ENCODE peak calls at places on chromosome 14, in four cellular contexts. D is fibroblast of lung, U is IMR-90, V is thoracic aorta. H is an unnamed sample.

GRCh38 chr14:77186911-77187648 is 5.5 kb downstream of the TMEM63C start:
- DNase-seq in V (no peak), U (peak; percentile 26), D (peak; percentile 93), H (no peak)

GRCh38 chr14:66782853-66783252 is 274.9 kb downstream of the GPHN start:
- DNase-seq in D (no peak), U (no peak), V (no peak), H (no peak)

GRCh38 chr14:22520786-22521185 is 68.2 kb downstream of the DAD1 start:
- DNase-seq in U (no peak), D (peak; percentile 47), V (no peak), H (no peak)

GRCh38 chr14:91693342-91693741 is 38.5 kb downstream of the CATSPERB start:
- DNase-seq in U (no peak), V (no peak), D (no peak), H (peak; percentile 49)

GRCh38 chr14:93742761-93743160 is 45.5 kb downstream of the PRIMA1 start:
- DNase-seq in U (no peak), D (no peak), V (no peak), H (no peak)

GRCh38 chr14:101133068-101133467 is 229.5 kb upstream of the RTL1 start:
- DNase-seq in U (no peak), V (no peak), D (no peak), H (no peak)

GRCh38 chr14:65277027-65277426 is 135.5 kb upstream of the FUT8 start:
- DNase-seq in U (peak; percentile 58), V (no peak), D (peak; percentile 46), H (no peak)

GRCh38 chr14:41349289-41349910 is 257.3 kb upstream of the LRFN5 start:
- DNase-seq in V (no peak), U (no peak), D (no peak), H (no peak)

GRCh38 chr14:77120771-77121743 is 20.5 kb downstream of the ZDHHC22 start:
- DNase-seq in U (no peak), D (no peak), V (no peak), H (no peak)

GRCh38 chr14:56131865-56132830 is 13.9 kb downstream of the PELI2 start:
- DNase-seq in U (no peak), D (no peak), V (no peak), H (no peak)

GRCh38 chr14:80973918-80974317 is 18.5 kb downstream of the TSHR start:
- DNase-seq in U (no peak), D (peak; percentile 83), V (no peak), H (no peak)

GRCh38 chr14:75720828-75721227 is 59.8 kb downstream of the TTLL5 start:
- DNase-seq in D (peak; percentile 75), V (peak; percentile 60), U (no peak), H (peak; percentile 46)

GRCh38 chr14:39731912-39732311 is 299.7 kb upstream of the FBXO33 start:
- DNase-seq in U (no peak), V (no peak), D (no peak), H (no peak)

GRCh38 chr14:50985124-50985815 is 41.0 kb upstream of the PYGL start:
- DNase-seq in U (no peak), D (peak; percentile 27), V (no peak), H (no peak)

GRCh38 chr14:32208490-32208889 is 5.4 kb upstream of the RNU6-8 start:
- DNase-seq in V (no peak), U (no peak), D (no peak), H (no peak)

GRCh38 chr14:51081712-51082111 is 13.2 kb downstream of the TRIM9 start:
- DNase-seq in V (no peak), D (no peak), U (no peak), H (no peak)

GRCh38 chr14:87430810-87431209 is 562.2 kb downstream of the GALC start:
- DNase-seq in U (peak; percentile 75), V (no peak), D (peak; percentile 22), H (no peak)

GRCh38 chr14:20657216-20658211 is 16.0 kb upstream of the OR6S1 start:
- DNase-seq in D (no peak), V (no peak), U (peak; percentile 4), H (peak; percentile 74)

GRCh38 chr14:21083565-21084325 is 13.6 kb downstream of the ARHGEF40 start:
- DNase-seq in D (no peak), V (no peak), U (peak; percentile 23), H (no peak)

GRCh38 chr14:35231207-35231755 is 60.9 kb upstream of the PSMA6 start:
- DNase-seq in U (no peak), V (no peak), D (no peak), H (peak; percentile 42)

GRCh38 chr14:29663281-29663801 is 264.3 kb downstream of the PRKD1 start:
- DNase-seq in D (peak; percentile 16), V (no peak), U (no peak), H (no peak)

GRCh38 chr14:37594916-37595808 is at the start of the genes FOXA1 and TTC6:
- DNase-seq in U (peak; percentile 24), D (peak; percentile 12), V (no peak), H (no peak)

GRCh38 chr14:56812364-56813103 is 2.3 kb upstream of the OTX2 start:
- DNase-seq in U (no peak), D (no peak), V (no peak), H (no peak)

GRCh38 chr14:68972507-68973272 is 6.4 kb downstream of the ACTN1 start:
- DNase-seq in D (peak; percentile 42), V (no peak), U (peak; percentile 94), H (no peak)

GRCh38 chr14:23055621-23056256 is 1.6 kb downstream of the CDH24 start:
- DNase-seq in D (peak; percentile 34), U (peak; percentile 29), V (no peak), H (no peak)

GRCh38 chr14:70822706-70823185 is 13.4 kb upstream of the MAP3K9 start:
- DNase-seq in D (peak; percentile 30), U (peak; percentile 2), V (no peak), H (no peak)

GRCh38 chr14:102323102-102323501 is 3.6 kb downstream of the ZNF839 start:
- DNase-seq in V (peak; percentile 47), D (peak; percentile 60), U (peak; percentile 81), H (peak; percentile 22)

GRCh38 chr14:21011136-21011535 is 12.0 kb downstream of the SLC39A2 start:
- DNase-seq in U (no peak), D (no peak), V (no peak), H (no peak)

GRCh38 chr14:55333785-55334485 is 62.7 kb downstream of the FBXO34 start:
- DNase-seq in U (peak; percentile 81), V (no peak), D (peak; percentile 47), H (no peak)

GRCh38 chr14:49962616-49963015 is 69.7 kb downstream of the ARF6 start:
- DNase-seq in U (no peak), V (no peak), D (peak; percentile 44), H (peak; percentile 86)

GRCh38 chr14:100221419-100222218 is 17.3 kb upstream of the YY1 start:
- DNase-seq in D (peak; percentile 67), V (no peak), U (peak; percentile 62), H (no peak)

GRCh38 chr14:75476274-75476995 is 45.8 kb upstream of the BATF start:
- DNase-seq in U (peak; percentile 29), V (no peak), D (peak; percentile 6), H (no peak)

GRCh38 chr14:53953002-53953827 is 3.4 kb downstream of the BMP4 start:
- DNase-seq in U (peak; percentile 74), D (peak; percentile 80), V (no peak), H (no peak)

GRCh38 chr14:53954551-53955233 is 1.9 kb downstream of the BMP4 start:
- DNase-seq in U (peak; percentile 36), V (no peak), D (peak; percentile 45), H (no peak)

GRCh38 chr14:53953828-53954550 is 2.6 kb downstream of the BMP4 start:
- DNase-seq in D (peak; percentile 50), U (peak; percentile 29), V (no peak), H (no peak)

GRCh38 chr14:53951661-53952265 is 4.9 kb downstream of the BMP4 start:
- DNase-seq in D (no peak), V (no peak), U (no peak), H (no peak)

DNA sequence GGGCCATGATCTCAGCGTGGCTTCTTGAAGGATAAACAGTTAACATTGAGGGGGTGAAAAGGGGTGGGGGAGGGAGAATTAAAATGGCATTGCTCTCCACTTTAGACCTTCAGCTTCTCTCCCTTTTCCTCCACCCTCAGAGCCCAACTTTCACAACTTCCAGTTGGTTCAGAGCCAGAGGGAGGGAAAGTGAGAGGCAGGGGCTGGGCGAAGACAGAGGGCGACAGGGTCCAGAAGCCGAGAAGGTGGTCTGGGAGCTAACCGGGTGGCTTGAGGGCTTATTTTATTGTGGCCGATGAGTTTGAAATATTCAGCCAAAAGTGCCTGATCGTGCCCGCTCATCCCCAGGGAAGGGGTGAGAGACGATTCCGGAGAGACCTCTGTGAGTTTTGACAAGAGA is 4.1 kb downstream of the BMP4 start:
- DNase-seq in D (no peak), U (no peak), V (no peak), H (no peak)
- H3K4me3 ChIP-seq in D (peak overlapping the region; percentile 88), U (peak overlapping the region; percentile 57), V (peak overlapping the region; percentile 79), H (peak overlapping the region; percentile 46)

DNA sequence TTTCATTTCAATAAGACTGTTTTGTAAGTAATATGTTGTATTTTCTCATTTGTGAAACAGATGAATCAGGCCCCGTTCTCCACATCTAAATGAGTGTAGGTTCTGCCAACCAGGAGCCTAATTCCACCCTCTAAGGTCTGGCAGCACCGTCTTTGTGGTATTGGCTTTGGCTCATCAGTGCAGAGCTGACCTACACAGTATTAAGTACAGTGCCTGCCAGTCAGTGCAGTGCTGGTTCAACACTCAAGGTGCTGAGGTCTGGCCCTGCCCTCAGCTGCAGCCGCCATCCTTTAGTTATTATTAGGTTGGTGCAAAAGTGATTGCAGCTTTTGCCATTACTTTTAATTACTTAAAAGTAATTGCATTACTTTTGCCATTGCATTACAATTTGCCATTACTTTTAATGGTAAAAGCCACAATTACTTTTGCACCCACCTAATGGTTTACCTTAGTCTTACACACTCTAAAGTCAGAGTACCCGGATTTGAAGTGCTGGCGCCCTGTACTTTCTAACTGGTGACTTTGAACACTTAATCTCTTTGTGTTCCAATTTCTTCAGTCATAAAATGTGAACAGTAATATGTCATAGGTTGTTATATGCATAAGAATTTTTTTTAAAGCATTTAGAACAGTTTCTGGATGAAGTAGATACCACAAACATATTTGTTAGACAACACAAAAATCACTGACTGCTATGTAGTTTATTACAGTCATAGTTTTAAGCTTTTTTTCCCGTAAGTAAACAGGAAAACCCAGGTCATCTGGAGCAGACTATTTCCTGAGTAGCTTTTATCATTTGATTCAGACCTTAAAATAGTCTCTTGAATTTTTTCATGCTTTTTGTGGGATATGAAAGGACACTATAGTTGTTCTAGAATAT is 99.5 kb downstream of the SYNE2 start:
- DNase-seq in U (no peak), V (no peak), D (peak; percentile 12), H (no peak)
- H3K4me3 ChIP-seq in U (no peak overlapping the region), V (no peak overlapping the region), D (no peak overlapping the region), H (no peak overlapping the region)

GRCh38 chr14:34036319-34036761 is 85.5 kb upstream of the EGLN3 start:
- DNase-seq in V (no peak), D (no peak), U (no peak), H (no peak)
- H3K4me3 ChIP-seq in V (no peak overlapping the region), D (no peak overlapping the region), U (no peak overlapping the region), H (no peak overlapping the region)

DNA sequence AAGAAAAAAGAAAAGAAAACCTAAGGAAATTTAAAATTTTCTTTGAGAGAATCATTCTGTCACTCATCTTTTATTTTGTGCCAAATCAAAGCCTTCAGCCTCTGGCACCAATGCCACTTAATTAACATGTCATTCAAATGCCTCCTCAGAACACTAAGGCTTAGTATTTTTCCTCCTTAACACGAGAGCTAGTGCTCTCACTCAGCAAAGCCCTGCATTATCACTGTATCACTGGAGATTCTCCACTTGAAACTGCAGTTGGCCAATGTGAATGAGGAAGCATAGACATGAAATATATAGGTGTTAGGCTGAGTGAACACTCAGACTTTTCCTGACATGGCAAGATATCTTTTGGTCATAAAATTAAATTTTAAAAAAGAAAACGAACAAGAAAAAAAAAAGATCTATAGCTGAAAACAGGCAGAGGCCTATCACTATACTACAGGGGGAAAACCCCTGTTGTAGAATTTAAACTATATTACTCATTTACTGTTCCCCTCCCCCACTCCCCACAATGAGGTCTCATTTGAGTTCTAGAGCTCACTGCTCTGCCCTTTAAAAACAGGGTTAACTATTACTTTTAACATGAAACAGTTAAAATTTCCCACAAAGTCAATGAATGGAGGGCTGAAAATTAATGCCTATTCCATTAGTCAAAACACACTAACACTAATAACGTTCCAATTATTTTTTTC is 5.1 kb downstream of the MBIP start:
- DNase-seq in D (no peak), U (no peak), V (no peak), H (no peak)
- H3K4me3 ChIP-seq in D (no peak overlapping the region), U (no peak overlapping the region), V (no peak overlapping the region), H (no peak overlapping the region)